ENCODE peak calls at places on chromosomes 2 and 18, in six cellular contexts. F is ovary, J is prostate gland, W is PC-3, H is AG04450, K is fibroblast of lung. L is an unnamed sample.

GRCh38 chr2:42567806-42568429 is 514 bp upstream of the MTA3 start:
- DNase-seq in K (peak), F (peak), J (peak), H (no peak), W (no peak), L (peak)

GRCh38 chr2:182228073-182228473 is 198.8 kb downstream of the PDE1A start:
- DNase-seq in K (no peak), J (no peak), W (no peak), H (no peak), F (no peak), L (no peak)

GRCh38 chr2:188808921-188809320 is 165.3 kb upstream of the COL3A1 start:
- DNase-seq in J (no peak), H (no peak), F (no peak), W (no peak), K (peak), L (peak)

GRCh38 chr2:96116879-96117533 is 635 bp upstream of the ADRA2B start:
- DNase-seq in F (peak), J (peak), K (no peak), W (peak), H (no peak), L (peak)

GRCh38 chr2:10765461-10765860 is 44.0 kb downstream of the ATP6V1C2 start:
- DNase-seq in F (no peak), K (no peak), J (no peak), W (peak), H (no peak), L (no peak)

GRCh38 chr18:40473221-40473620 is 1481.8 kb upstream of the PIK3C3 start:
- DNase-seq in K (peak), F (no peak), W (no peak), J (no peak), H (no peak), L (no peak)

GRCh38 chr2:159044804-159045286 is 76.4 kb downstream of the TANC1 start:
- DNase-seq in F (no peak), J (no peak), W (peak), K (peak), H (no peak), L (no peak)

GRCh38 chr2:120966510-120967254 is 231.0 kb downstream of the GLI2 start:
- DNase-seq in W (no peak), J (no peak), K (no peak), H (no peak), F (no peak), L (no peak)

GRCh38 chr2:69026026-69026425 is 13.0 kb downstream of the ANTXR1 start:
- DNase-seq in J (peak), F (no peak), W (peak), H (no peak), K (no peak), L (peak)

GRCh38 chr2:142827170-142827569 is 50.3 kb upstream of the KYNU start:
- DNase-seq in W (no peak), K (no peak), H (no peak), J (no peak), F (no peak), L (no peak)

GRCh38 chr18:5415665-5416064 is 120.1 kb upstream of the ZBTB14 start:
- DNase-seq in W (no peak), J (no peak), K (no peak), F (no peak), H (no peak), L (no peak)

GRCh38 chr18:37997695-37998094 is 432.1 kb upstream of the CELF4 start:
- DNase-seq in H (no peak), F (no peak), K (no peak), W (no peak), J (no peak), L (no peak)

GRCh38 chr2:126761981-126762878 is 106.3 kb downstream of the GYPC start:
- DNase-seq in K (no peak), H (no peak), F (no peak), J (no peak), W (no peak), L (no peak)

GRCh38 chr2:187593098-187593497 is 38.9 kb upstream of the TFPI start:
- DNase-seq in W (no peak), K (no peak), J (no peak), H (no peak), F (no peak), L (no peak)

GRCh38 chr2:112962308-112963175 is 15.3 kb upstream of the IL36G start:
- DNase-seq in H (no peak), J (no peak), W (no peak), K (no peak), F (no peak), L (no peak)

GRCh38 chr18:59715445-59715844 is 18.2 kb upstream of the CCBE1 start:
- DNase-seq in H (no peak), J (no peak), W (no peak), K (peak), F (no peak), L (peak)

GRCh38 chr18:25001803-25002202 is 350.2 kb downstream of the ZNF521 start:
- DNase-seq in J (no peak), F (no peak), H (no peak), K (no peak), W (no peak), L (no peak)

GRCh38 chr2:43482974-43483373 is 112.9 kb downstream of the THADA start:
- DNase-seq in W (peak), J (no peak), H (no peak), K (peak), F (no peak), L (peak)

GRCh38 chr2:107407974-107408373 is 418.7 kb upstream of the RGPD4 start:
- DNase-seq in F (no peak), W (no peak), H (no peak), J (no peak), K (no peak), L (no peak)

GRCh38 chr2:72150961-72151356 is 3.3 kb upstream of the CYP26B1 start:
- DNase-seq in F (no peak), H (no peak), W (no peak), J (peak), K (no peak), L (no peak)

GRCh38 chr2:63842149-63843061 is 709 bp downstream of the UGP2 start:
- DNase-seq in F (peak), H (peak), W (peak), K (peak), J (peak), L (peak)

GRCh38 chr18:23317975-23318675 is 135.0 kb upstream of the RIOK3 start:
- DNase-seq in F (no peak), J (no peak), W (peak), H (no peak), K (peak), L (peak)

GRCh38 chr2:213476641-213477040 is 192.4 kb downstream of the SPAG16 start:
- DNase-seq in J (no peak), K (peak), W (peak), F (no peak), H (no peak), L (no peak)

GRCh38 chr2:197300139-197300538 is 10.4 kb downstream of the ANKRD44 start:
- DNase-seq in H (no peak), K (no peak), J (no peak), W (peak), F (no peak), L (no peak)

GRCh38 chr2:231347081-231347480 is 48.4 kb upstream of the B3GNT7 start:
- DNase-seq in W (no peak), H (no peak), J (no peak), F (no peak), K (no peak), L (peak)

GRCh38 chr2:178221556-178221955 is 27.2 kb downstream of the OSBPL6 start:
- DNase-seq in K (no peak), H (no peak), F (no peak), J (no peak), W (no peak), L (no peak)

GRCh38 chr2:38981061-38981669 is 91.5 kb downstream of the ARHGEF33 start:
- DNase-seq in J (no peak), F (no peak), H (no peak), K (no peak), W (no peak), L (no peak)

GRCh38 chr2:212832211-212833195 is 293.9 kb upstream of the ERBB4 start:
- DNase-seq in H (no peak), J (no peak), K (no peak), F (no peak), W (no peak), L (no peak)

GRCh38 chr2:85768713-85769112 is 14.9 kb downstream of the ATOH8 start:
- DNase-seq in K (peak), H (no peak), J (peak), F (peak), W (no peak), L (peak)
- H3K4me3 ChIP-seq in K (no peak), H (no peak), J (no peak), F (no peak), W (no peak), L (no peak)

GRCh38 chr2:37635359-37636208 is 35.9 kb downstream of the CDC42EP3 start:
- DNase-seq in F (no peak), K (peak), W (peak), H (no peak), J (no peak), L (peak)

GRCh38 chr2:37638973-37639372 is 32.5 kb downstream of the CDC42EP3 start:
- DNase-seq in K (no peak), J (no peak), F (no peak), H (no peak), W (no peak), L (no peak)

GRCh38 chr2:37636209-37637077 is 35.0 kb downstream of the CDC42EP3 start:
- DNase-seq in K (no peak), H (no peak), J (no peak), W (no peak), F (no peak), L (no peak)

GRCh38 chr2:37637985-37638384 is 33.5 kb downstream of the CDC42EP3 start:
- DNase-seq in F (no peak), H (no peak), K (no peak), W (no peak), J (no peak), L (peak)

GRCh38 chr2:37637122-37637875 is 34.1 kb downstream of the CDC42EP3 start:
- DNase-seq in H (no peak), J (no peak), K (no peak), F (no peak), W (no peak), L (peak)
- TF ChIP-seq CTCF in H (peak), J (no peak), K (no peak), F (no peak), W (peak), L (peak)

GRCh38 chr2:37686792-37687595 is 15.6 kb upstream of the CDC42EP3 start:
- DNase-seq in F (no peak), H (no peak), W (no peak), K (peak), J (no peak), L (no peak)

GRCh38 chr2:37689751-37690150 is 18.3 kb upstream of the CDC42EP3 start:
- DNase-seq in J (no peak), H (no peak), K (peak), W (peak), F (no peak), L (no peak)

GRCh38 chr2:37692731-37693130 is 21.3 kb upstream of the CDC42EP3 start:
- DNase-seq in W (no peak), F (no peak), J (no peak), H (no peak), K (no peak), L (peak)

GRCh38 chr2:37684809-37685208 is 13.4 kb upstream of the CDC42EP3 start:
- DNase-seq in J (no peak), K (no peak), W (no peak), H (no peak), F (no peak), L (no peak)

GRCh38 chr2:37688771-37689468 is 17.5 kb upstream of the CDC42EP3 start:
- DNase-seq in F (no peak), K (peak), J (peak), H (peak), W (peak), L (peak)
- H3K4me3 ChIP-seq in F (no peak), K (no peak), J (no peak), H (no peak), W (no peak), L (no peak)

GRCh38 chr2:238528953-238529781 is 102.4 kb downstream of the ASB1 start:
- DNase-seq in J (peak), F (no peak), K (peak), H (peak), W (peak), L (peak)
- TF ChIP-seq CTCF in J (no peak), F (no peak), K (peak), H (no peak), W (peak), L (no peak)

DNA sequence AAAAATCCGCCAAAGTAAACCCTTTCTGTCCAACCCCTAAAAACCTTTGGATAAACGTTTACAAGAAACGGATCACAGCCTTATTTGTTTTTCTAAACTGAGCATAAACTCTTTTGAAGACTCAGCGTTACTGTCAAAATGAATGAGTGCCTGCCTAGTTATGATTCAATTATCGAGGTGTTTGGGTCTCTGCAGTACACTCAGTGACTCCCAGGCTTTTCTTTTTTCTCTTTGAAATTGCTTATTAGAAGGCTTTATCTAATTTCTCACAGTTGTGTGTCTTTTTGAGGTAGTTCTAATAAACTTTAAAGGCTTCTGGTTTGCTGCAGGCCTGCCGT is 663 bp downstream of the RHBDD1 start:
- DNase-seq in K (no peak), H (no peak), W (no peak), F (no peak), J (no peak), L (no peak)
- H3K4me3 ChIP-seq in K (peak), H (peak), W (peak), F (peak), J (peak), L (peak)

L was measured in fibroblast of villous mesenchyme.